ENCODE peak calls at places on chromosome 4, in eight cellular contexts. One of them, this sample, is unnamed.

GRCh38 chr4:74658114-74658513 is 136.2 kb downstream of the BTC start:
- DNase-seq in psoas muscle: no peak
- DNase-seq in omental fat pad: no peak
- DNase-seq in RWPE2: no peak
- DNase-seq in heart right ventricle: no peak
- DNase-seq in endodermal cell: no peak
- DNase-seq in dorsolateral prefrontal cortex: no peak
- DNase-seq in astrocyte: no peak
- DNase-seq in this sample: no peak

GRCh38 chr4:95798003-95798402 is 41.9 kb upstream of the PDHA2 start:
- DNase-seq in omental fat pad: no peak
- DNase-seq in RWPE2: no peak
- DNase-seq in astrocyte: no peak
- DNase-seq in dorsolateral prefrontal cortex: peak
- DNase-seq in heart right ventricle: no peak
- DNase-seq in psoas muscle: no peak
- DNase-seq in endodermal cell: no peak
- DNase-seq in this sample: no peak

GRCh38 chr4:151184523-151185458 is 85.4 kb downstream of the RPS3A start:
- DNase-seq in psoas muscle: no peak
- DNase-seq in omental fat pad: no peak
- DNase-seq in RWPE2: no peak
- DNase-seq in dorsolateral prefrontal cortex: no peak
- DNase-seq in endodermal cell: no peak
- DNase-seq in heart right ventricle: no peak
- DNase-seq in astrocyte: peak
- DNase-seq in this sample: no peak

GRCh38 chr4:173943547-173943946 is 339.9 kb downstream of the FBXO8 start:
- DNase-seq in astrocyte: no peak
- DNase-seq in heart right ventricle: no peak
- DNase-seq in endodermal cell: no peak
- DNase-seq in RWPE2: no peak
- DNase-seq in omental fat pad: no peak
- DNase-seq in dorsolateral prefrontal cortex: no peak
- DNase-seq in psoas muscle: no peak
- DNase-seq in this sample: no peak

GRCh38 chr4:113141901-113142346 is 92.5 kb downstream of the ANK2 start:
- DNase-seq in heart right ventricle: no peak
- DNase-seq in psoas muscle: no peak
- DNase-seq in endodermal cell: no peak
- DNase-seq in RWPE2: no peak
- DNase-seq in astrocyte: peak
- DNase-seq in omental fat pad: no peak
- DNase-seq in dorsolateral prefrontal cortex: no peak
- DNase-seq in this sample: no peak

GRCh38 chr4:8847331-8847730 is 24.3 kb downstream of the HMX1 start:
- DNase-seq in endodermal cell: peak
- DNase-seq in heart right ventricle: no peak
- DNase-seq in astrocyte: no peak
- DNase-seq in omental fat pad: no peak
- DNase-seq in dorsolateral prefrontal cortex: no peak
- DNase-seq in psoas muscle: peak
- DNase-seq in RWPE2: peak
- DNase-seq in this sample: no peak

GRCh38 chr4:134777626-134778025 is 576.0 kb upstream of the PABPC4L start:
- DNase-seq in RWPE2: no peak
- DNase-seq in astrocyte: no peak
- DNase-seq in endodermal cell: no peak
- DNase-seq in psoas muscle: no peak
- DNase-seq in dorsolateral prefrontal cortex: no peak
- DNase-seq in omental fat pad: no peak
- DNase-seq in heart right ventricle: no peak
- DNase-seq in this sample: no peak

GRCh38 chr4:16626945-16627344 is 271.5 kb downstream of the LDB2 start:
- DNase-seq in psoas muscle: no peak
- DNase-seq in endodermal cell: no peak
- DNase-seq in RWPE2: no peak
- DNase-seq in astrocyte: peak
- DNase-seq in heart right ventricle: no peak
- DNase-seq in omental fat pad: peak
- DNase-seq in dorsolateral prefrontal cortex: peak
- DNase-seq in this sample: no peak

GRCh38 chr4:102247041-102247440 is 98.2 kb downstream of the SLC39A8 start:
- DNase-seq in omental fat pad: no peak
- DNase-seq in heart right ventricle: no peak
- DNase-seq in astrocyte: peak
- DNase-seq in endodermal cell: no peak
- DNase-seq in dorsolateral prefrontal cortex: no peak
- DNase-seq in psoas muscle: no peak
- DNase-seq in RWPE2: no peak
- DNase-seq in this sample: no peak

GRCh38 chr4:2406406-2406805 is 12.0 kb downstream of the ZFYVE28 start:
- DNase-seq in psoas muscle: no peak
- DNase-seq in RWPE2: no peak
- DNase-seq in dorsolateral prefrontal cortex: no peak
- DNase-seq in heart right ventricle: no peak
- DNase-seq in omental fat pad: no peak
- DNase-seq in endodermal cell: peak
- DNase-seq in astrocyte: no peak
- DNase-seq in this sample: no peak

GRCh38 chr4:28177641-28178040 is 1317.0 kb downstream of the STIM2 start:
- DNase-seq in psoas muscle: no peak
- DNase-seq in heart right ventricle: no peak
- DNase-seq in astrocyte: no peak
- DNase-seq in omental fat pad: no peak
- DNase-seq in endodermal cell: no peak
- DNase-seq in RWPE2: no peak
- DNase-seq in dorsolateral prefrontal cortex: no peak
- DNase-seq in this sample: no peak

GRCh38 chr4:106062452-106062875 is 167.2 kb downstream of the NPNT start:
- DNase-seq in endodermal cell: no peak
- DNase-seq in dorsolateral prefrontal cortex: no peak
- DNase-seq in psoas muscle: no peak
- DNase-seq in RWPE2: no peak
- DNase-seq in astrocyte: peak
- DNase-seq in omental fat pad: no peak
- DNase-seq in heart right ventricle: no peak
- DNase-seq in this sample: no peak

GRCh38 chr4:188714907-188715306 is 575.7 kb downstream of the TRIML1 start:
- DNase-seq in dorsolateral prefrontal cortex: no peak
- DNase-seq in RWPE2: no peak
- DNase-seq in omental fat pad: no peak
- DNase-seq in psoas muscle: no peak
- DNase-seq in heart right ventricle: no peak
- DNase-seq in astrocyte: peak
- DNase-seq in endodermal cell: no peak
- DNase-seq in this sample: no peak

GRCh38 chr4:182929296-182929695 is 12.1 kb upstream of the DCTD start:
- DNase-seq in RWPE2: no peak
- DNase-seq in heart right ventricle: no peak
- DNase-seq in astrocyte: peak
- DNase-seq in psoas muscle: no peak
- DNase-seq in omental fat pad: no peak
- DNase-seq in dorsolateral prefrontal cortex: no peak
- DNase-seq in endodermal cell: no peak
- DNase-seq in this sample: no peak

GRCh38 chr4:169791527-169792156 is 33.9 kb upstream of the HPF1 start:
- DNase-seq in astrocyte: peak
- DNase-seq in dorsolateral prefrontal cortex: peak
- DNase-seq in psoas muscle: peak
- DNase-seq in heart right ventricle: peak
- DNase-seq in endodermal cell: peak
- DNase-seq in RWPE2: peak
- DNase-seq in omental fat pad: no peak
- DNase-seq in this sample: peak

GRCh38 chr4:71774136-71774535 is 9.7 kb downstream of the GC start:
- DNase-seq in endodermal cell: no peak
- DNase-seq in astrocyte: no peak
- DNase-seq in dorsolateral prefrontal cortex: no peak
- DNase-seq in heart right ventricle: no peak
- DNase-seq in omental fat pad: no peak
- DNase-seq in psoas muscle: no peak
- DNase-seq in RWPE2: no peak
- DNase-seq in this sample: no peak

GRCh38 chr4:71775449-71775848 is 8.4 kb downstream of the GC start:
- DNase-seq in RWPE2: no peak
- DNase-seq in dorsolateral prefrontal cortex: no peak
- DNase-seq in heart right ventricle: no peak
- DNase-seq in endodermal cell: no peak
- DNase-seq in psoas muscle: no peak
- DNase-seq in astrocyte: no peak
- DNase-seq in omental fat pad: no peak
- DNase-seq in this sample: no peak

GRCh38 chr4:71773004-71773403 is 10.9 kb downstream of the GC start:
- DNase-seq in endodermal cell: no peak
- DNase-seq in astrocyte: no peak
- DNase-seq in omental fat pad: no peak
- DNase-seq in heart right ventricle: no peak
- DNase-seq in psoas muscle: no peak
- DNase-seq in dorsolateral prefrontal cortex: no peak
- DNase-seq in RWPE2: no peak
- DNase-seq in this sample: no peak

GRCh38 chr4:71771613-71772012 is 12.3 kb downstream of the GC start:
- DNase-seq in heart right ventricle: no peak
- DNase-seq in endodermal cell: no peak
- DNase-seq in psoas muscle: no peak
- DNase-seq in astrocyte: no peak
- DNase-seq in dorsolateral prefrontal cortex: no peak
- DNase-seq in RWPE2: no peak
- DNase-seq in omental fat pad: no peak
- DNase-seq in this sample: no peak

DNA sequence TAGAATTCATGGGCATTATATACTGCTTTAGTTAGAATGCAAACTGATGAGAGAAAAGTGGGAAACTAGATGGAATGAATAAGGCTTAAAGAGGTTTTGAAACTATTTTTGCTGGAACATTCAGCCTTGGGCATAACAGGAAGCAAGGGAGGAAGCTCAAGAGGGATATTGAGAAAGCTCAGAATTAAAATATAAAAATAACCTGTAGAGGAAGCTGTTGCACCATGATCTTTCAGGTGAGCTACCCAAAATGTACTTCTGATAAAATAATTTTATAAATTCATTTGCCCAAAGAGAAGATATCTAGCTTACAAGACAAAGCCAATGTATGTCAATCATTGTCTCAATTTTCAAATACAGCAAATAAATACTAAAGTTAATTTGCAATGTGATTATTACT is 11.3 kb downstream of the GC start:
- DNase-seq in astrocyte: no peak
- DNase-seq in dorsolateral prefrontal cortex: no peak
- DNase-seq in psoas muscle: no peak
- DNase-seq in RWPE2: no peak
- DNase-seq in omental fat pad: no peak
- DNase-seq in endodermal cell: no peak
- DNase-seq in heart right ventricle: no peak
- DNase-seq in this sample: no peak
- TF ChIP-seq CTCF in astrocyte: no peak
- TF ChIP-seq CTCF in dorsolateral prefrontal cortex: no peak
- TF ChIP-seq CTCF in psoas muscle: no peak
- TF ChIP-seq CTCF in RWPE2: peak
- TF ChIP-seq CTCF in omental fat pad: no peak
- TF ChIP-seq CTCF in endodermal cell: peak
- TF ChIP-seq CTCF in heart right ventricle: no peak
- TF ChIP-seq CTCF in this sample: peak

GRCh38 chr4:98932539-98932938 is 3.6 kb upstream of the EIF4E start:
- DNase-seq in dorsolateral prefrontal cortex: no peak
- DNase-seq in RWPE2: no peak
- DNase-seq in endodermal cell: no peak
- DNase-seq in psoas muscle: no peak
- DNase-seq in omental fat pad: no peak
- DNase-seq in heart right ventricle: no peak
- DNase-seq in astrocyte: peak
- DNase-seq in this sample: no peak

GRCh38 chr4:98930311-98930865 is 1.5 kb upstream of the EIF4E start:
- DNase-seq in endodermal cell: no peak
- DNase-seq in psoas muscle: no peak
- DNase-seq in heart right ventricle: no peak
- DNase-seq in omental fat pad: no peak
- DNase-seq in dorsolateral prefrontal cortex: no peak
- DNase-seq in RWPE2: no peak
- DNase-seq in astrocyte: no peak
- DNase-seq in this sample: no peak

GRCh38 chr4:98928131-98928504 is 815 bp downstream of the EIF4E start:
- DNase-seq in dorsolateral prefrontal cortex: peak
- DNase-seq in astrocyte: peak
- DNase-seq in heart right ventricle: peak
- DNase-seq in omental fat pad: peak
- DNase-seq in endodermal cell: peak
- DNase-seq in RWPE2: peak
- DNase-seq in psoas muscle: peak
- DNase-seq in this sample: peak

GRCh38 chr4:98928505-98929340 is at the start of gene EIF4E:
- DNase-seq in psoas muscle: peak
- DNase-seq in heart right ventricle: peak
- DNase-seq in RWPE2: peak
- DNase-seq in endodermal cell: peak
- DNase-seq in astrocyte: peak
- DNase-seq in omental fat pad: peak
- DNase-seq in dorsolateral prefrontal cortex: peak
- DNase-seq in this sample: peak

GRCh38 chr4:98929341-98930267 is 671 bp upstream of the EIF4E start:
- DNase-seq in heart right ventricle: peak
- DNase-seq in omental fat pad: peak
- DNase-seq in dorsolateral prefrontal cortex: peak
- DNase-seq in psoas muscle: peak
- DNase-seq in astrocyte: peak
- DNase-seq in RWPE2: peak
- DNase-seq in endodermal cell: no peak
- DNase-seq in this sample: peak
- TF ChIP-seq CTCF in heart right ventricle: no peak
- TF ChIP-seq CTCF in omental fat pad: no peak
- TF ChIP-seq CTCF in dorsolateral prefrontal cortex: no peak
- TF ChIP-seq CTCF in psoas muscle: peak
- TF ChIP-seq CTCF in astrocyte: no peak
- TF ChIP-seq CTCF in RWPE2: no peak
- TF ChIP-seq CTCF in endodermal cell: peak
- TF ChIP-seq CTCF in this sample: no peak

GRCh38 chr4:185138161-185138560 is 4.9 kb upstream of the SLC25A4 start:
- DNase-seq in endodermal cell: no peak
- DNase-seq in dorsolateral prefrontal cortex: no peak
- DNase-seq in psoas muscle: no peak
- DNase-seq in astrocyte: no peak
- DNase-seq in omental fat pad: no peak
- DNase-seq in RWPE2: no peak
- DNase-seq in heart right ventricle: no peak
- DNase-seq in this sample: no peak
- TF ChIP-seq CTCF in endodermal cell: no peak
- TF ChIP-seq CTCF in dorsolateral prefrontal cortex: no peak
- TF ChIP-seq CTCF in psoas muscle: no peak
- TF ChIP-seq CTCF in astrocyte: no peak
- TF ChIP-seq CTCF in omental fat pad: no peak
- TF ChIP-seq CTCF in RWPE2: no peak
- TF ChIP-seq CTCF in heart right ventricle: no peak
- TF ChIP-seq CTCF in this sample: no peak

DNA sequence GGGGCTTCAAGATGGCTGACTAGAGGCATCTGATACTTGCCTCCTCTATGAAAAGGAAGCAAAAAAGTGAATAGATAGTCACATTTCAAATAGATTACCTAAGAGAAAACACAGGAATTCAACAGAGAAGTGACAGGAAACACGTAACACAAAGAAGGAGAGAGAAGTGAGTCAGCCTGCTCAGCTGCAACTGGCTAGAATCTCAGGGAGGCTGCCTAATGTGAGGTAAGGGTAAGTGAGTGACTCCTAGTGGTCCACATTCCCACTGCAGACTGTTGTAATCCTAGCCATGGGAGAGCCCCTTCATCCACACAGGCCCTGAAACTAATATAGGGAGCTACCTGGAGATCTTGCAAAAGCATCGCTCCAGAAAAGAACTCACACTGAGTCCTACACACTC is 179.2 kb downstream of the SLC7A11 start:
- DNase-seq in astrocyte: peak
- DNase-seq in omental fat pad: no peak
- DNase-seq in RWPE2: no peak
- DNase-seq in endodermal cell: peak
- DNase-seq in dorsolateral prefrontal cortex: no peak
- DNase-seq in heart right ventricle: no peak
- DNase-seq in psoas muscle: no peak
- DNase-seq in this sample: no peak
- TF ChIP-seq CTCF in astrocyte: peak
- TF ChIP-seq CTCF in omental fat pad: no peak
- TF ChIP-seq CTCF in RWPE2: no peak
- TF ChIP-seq CTCF in endodermal cell: peak
- TF ChIP-seq CTCF in dorsolateral prefrontal cortex: no peak
- TF ChIP-seq CTCF in heart right ventricle: no peak
- TF ChIP-seq CTCF in psoas muscle: no peak
- TF ChIP-seq CTCF in this sample: no peak